ENCODE peak calls at places on chromosomes 1 and 21, in four cellular contexts. W is IMR-90, M is K562, Q is GM12878. J is an unnamed sample.
A peak's percentile ranks its signal among the peaks of the same experiment; 100 is the strongest.

GRCh38 chr1:231601775-231602674 is 24.6 kb upstream of the DISC1 start:
- DNase-seq in W (peak; percentile 21), M (no peak), Q (no peak), J (no peak)

GRCh38 chr1:181099152-181100014 is 10.9 kb downstream of the IER5 start:
- DNase-seq in W (peak; percentile 47), M (no peak), Q (peak; percentile 95), J (no peak)

GRCh38 chr1:38559180-38559874 is 300.2 kb downstream of the RRAGC start:
- DNase-seq in W (no peak), M (no peak), Q (peak; percentile 84), J (no peak)

GRCh38 chr21:34073749-34074282 is 438 bp downstream of the MRPS6 start:
- DNase-seq in W (no peak), M (peak; percentile 69), Q (no peak), J (no peak)

GRCh38 chr1:10771789-10772188 is 24.7 kb downstream of the CASZ1 start:
- DNase-seq in W (no peak), M (no peak), Q (no peak), J (no peak)

GRCh38 chr21:44694776-44695175 is 2.2 kb upstream of the KRTAP10-12 start:
- DNase-seq in W (no peak), M (no peak), Q (no peak), J (no peak)

GRCh38 chr1:204880906-204881305 is 10.2 kb downstream of the NFASC start:
- DNase-seq in W (no peak), M (no peak), Q (no peak), J (no peak)

GRCh38 chr1:211341999-211342398 is 15.4 kb downstream of the TRAF5 start:
- DNase-seq in W (no peak), M (no peak), Q (no peak), J (no peak)

GRCh38 chr1:222167111-222167510 is 380.8 kb downstream of the HHIPL2 start:
- DNase-seq in W (peak; percentile 94), M (peak; percentile 47), Q (peak; percentile 32), J (peak; percentile 22)

GRCh38 chr1:151989131-151989868 is 4.4 kb downstream of the S100A10 start:
- DNase-seq in W (peak; percentile 83), M (no peak), Q (no peak), J (peak; percentile 84)

GRCh38 chr1:28313710-28314510 is 14.9 kb upstream of the MED18 start:
- DNase-seq in W (peak; percentile 70), M (peak; percentile 72), Q (no peak), J (peak; percentile 62)

GRCh38 chr1:65431111-65431705 is 10.7 kb downstream of the LEPR start:
- DNase-seq in W (peak; percentile 55), M (peak; percentile 65), Q (no peak), J (peak; percentile 38)

GRCh38 chr1:179588425-179589024 is 3.1 kb upstream of the TDRD5 start:
- DNase-seq in W (no peak), M (no peak), Q (no peak), J (no peak)

GRCh38 chr1:40922969-40923368 is 56.5 kb upstream of the CTPS1 start:
- DNase-seq in W (no peak), M (no peak), Q (no peak), J (no peak)

GRCh38 chr1:30763654-30764248 is 6.2 kb upstream of the LAPTM5 start:
- DNase-seq in W (peak; percentile 48), M (no peak), Q (no peak), J (no peak)
- TF ChIP-seq ELK1 in W (no peak), M (no peak), Q (no peak), J (no peak)

GRCh38 chr1:230588323-230588746 is 53.9 kb upstream of the COG2 start:
- DNase-seq in W (no peak), M (no peak), Q (no peak), J (no peak)

GRCh38 chr1:230594374-230594773 is 47.9 kb upstream of the COG2 start:
- DNase-seq in W (no peak), M (no peak), Q (no peak), J (no peak)

GRCh38 chr1:230592848-230593247 is 49.4 kb upstream of the COG2 start:
- DNase-seq in W (no peak), M (no peak), Q (no peak), J (no peak)

GRCh38 chr1:230589951-230590350 is 52.3 kb upstream of the COG2 start:
- DNase-seq in W (no peak), M (no peak), Q (no peak), J (no peak)

GRCh38 chr1:230591676-230592075 is 50.6 kb upstream of the COG2 start:
- DNase-seq in W (no peak), M (no peak), Q (no peak), J (no peak)
- TF ChIP-seq ELK1 in W (no peak), M (no peak), Q (no peak), J (no peak)

DNA sequence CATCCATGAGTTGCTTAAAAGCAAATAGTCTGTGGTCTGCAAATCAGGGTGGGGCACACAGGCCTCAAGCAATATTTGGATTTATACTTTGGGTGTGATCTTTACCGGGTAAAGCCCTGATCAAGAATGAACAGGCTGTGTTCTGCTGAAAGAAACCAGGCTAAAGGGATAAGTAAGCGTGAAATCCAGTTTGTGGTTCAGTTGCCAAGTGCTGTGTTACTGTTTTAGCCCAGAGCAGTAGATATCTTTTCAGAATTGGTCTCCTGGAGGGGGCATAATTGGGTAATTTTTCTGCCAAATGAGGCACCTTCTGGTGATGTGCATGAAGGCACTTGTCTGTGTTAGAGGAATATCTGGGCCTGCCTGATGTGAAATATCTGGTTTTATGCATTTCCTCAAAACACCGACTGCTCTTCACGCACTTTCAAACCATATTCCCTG is 21.4 kb downstream of the AIM2 start:
- DNase-seq in W (no peak), M (no peak), Q (no peak), J (no peak)
- TF ChIP-seq ELK1 in W (no peak), M (no peak), Q (no peak), J (no peak)

GRCh38 chr1:11842154-11843041 is 5.2 kb downstream of the NPPA start:
- DNase-seq in W (peak; percentile 34), M (peak; percentile 100), Q (peak; percentile 24), J (no peak)

GRCh38 chr1:11841245-11842153 is 6.1 kb downstream of the NPPA start:
- DNase-seq in W (peak; percentile 12), M (peak; percentile 50), Q (no peak), J (no peak)

GRCh38 chr1:11850121-11850520 is 2.5 kb upstream of the NPPA start:
- DNase-seq in W (no peak), M (no peak), Q (no peak), J (no peak)

GRCh38 chr1:11847667-11848445 is at the start of gene NPPA:
- DNase-seq in W (peak; percentile 19), M (no peak), Q (no peak), J (no peak)

DNA sequence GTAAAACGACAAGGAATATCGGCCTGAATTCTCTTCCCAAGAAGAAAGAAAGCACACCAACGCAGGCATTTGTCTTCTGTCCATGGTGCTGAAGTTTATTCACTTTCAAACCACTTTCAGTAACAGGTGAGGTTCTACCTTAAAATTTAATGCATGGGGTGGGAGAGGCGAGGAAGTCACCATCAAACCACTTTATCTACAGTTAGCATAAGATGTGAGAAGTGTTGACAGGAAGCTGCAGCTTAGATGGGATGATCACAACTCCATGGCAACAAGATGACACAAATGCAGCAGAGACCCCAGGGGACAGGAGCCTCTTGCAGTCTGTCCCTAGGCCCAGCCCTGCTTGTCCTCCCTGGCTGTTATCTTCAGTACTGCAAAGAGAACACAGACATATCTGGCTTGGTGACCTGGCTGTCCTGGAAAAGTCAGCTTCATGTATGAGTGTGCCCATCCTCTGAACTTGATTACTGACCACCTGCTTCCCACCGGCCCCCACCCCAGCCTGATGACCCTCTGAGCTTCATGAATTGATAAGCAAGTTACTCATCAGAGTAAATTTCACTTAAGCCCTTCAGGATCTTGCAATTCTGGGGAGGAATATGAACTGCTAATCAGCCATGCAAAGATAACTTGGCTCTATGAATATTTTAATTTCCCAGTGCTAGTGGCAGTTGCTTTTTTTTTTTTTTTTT is 1.8 kb downstream of the NPPA start:
- DNase-seq in W (peak; percentile 24), M (peak; percentile 73), Q (no peak), J (no peak)
- TF ChIP-seq ELK1 in W (no peak), M (no peak), Q (no peak), J (no peak)

GRCh38 chr1:77655431-77655974 is 27.0 kb downstream of the ZZZ3 start:
- DNase-seq in W (peak; percentile 32), M (no peak), Q (no peak), J (peak; percentile 7)
- TF ChIP-seq ELK1 in W (no peak), M (no peak), Q (no peak), J (no peak)

GRCh38 chr1:156629825-156630449 is 10.7 kb downstream of the HAPLN2 start:
- DNase-seq in W (no peak), M (no peak), Q (no peak), J (no peak)

GRCh38 chr1:156625436-156626078 is 6.3 kb downstream of the HAPLN2 start:
- DNase-seq in W (peak; percentile 28), M (peak; percentile 82), Q (no peak), J (no peak)

GRCh38 chr1:156626079-156626438 is 6.8 kb downstream of the HAPLN2 start:
- DNase-seq in W (no peak), M (no peak), Q (no peak), J (no peak)

GRCh38 chr1:156624814-156625435 is 5.7 kb downstream of the HAPLN2 start:
- DNase-seq in W (no peak), M (peak; percentile 42), Q (no peak), J (no peak)

GRCh38 chr1:156627313-156627880 is 8.2 kb downstream of the HAPLN2 start:
- DNase-seq in W (peak; percentile 47), M (peak; percentile 82), Q (no peak), J (peak; percentile 68)
- TF ChIP-seq ELK1 in W (no peak), M (no peak), Q (no peak), J (no peak)

GRCh38 chr1:26890467-26890796 is 349 bp upstream of the GPN2 start:
- DNase-seq in W (no peak), M (no peak), Q (no peak), J (no peak)

GRCh38 chr1:26889580-26890466 is at the start of gene GPN2:
- DNase-seq in W (peak; percentile 72), M (peak; percentile 96), Q (peak; percentile 46), J (peak; percentile 75)

GRCh38 chr1:26882696-26883095 is 7.4 kb downstream of the GPN2 start:
- DNase-seq in W (no peak), M (no peak), Q (no peak), J (no peak)

DNA sequence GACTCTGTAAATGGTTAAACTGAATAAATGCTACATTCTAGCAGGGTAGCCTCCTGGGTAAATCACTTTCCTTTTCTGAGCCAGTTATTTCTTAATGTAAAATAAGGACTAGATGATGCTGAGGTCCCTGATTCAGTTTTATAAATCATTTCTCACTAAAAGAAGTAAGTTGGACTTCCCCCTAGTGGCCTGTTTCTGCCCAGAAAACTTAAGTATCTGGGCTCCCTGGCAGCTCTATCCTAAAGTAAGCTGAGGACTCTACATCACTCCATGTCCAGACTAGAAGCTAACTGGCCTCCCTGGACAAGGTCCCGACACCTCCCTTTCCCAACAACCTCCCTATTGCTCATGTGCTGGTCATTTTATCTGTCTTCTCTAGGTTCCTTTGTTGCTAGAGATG is 3.0 kb downstream of the GPN2 start:
- DNase-seq in W (peak; percentile 52), M (peak; percentile 43), Q (no peak), J (peak; percentile 35)
- TF ChIP-seq ELK1 in W (no peak), M (no peak), Q (no peak), J (no peak)

J was measured in A549.